ENCODE peak calls at places on chromosomes 11 and 22, in six cellular contexts. E is pancreas; S is CD8-positive, alpha-beta T cell; J is GM23338; B is adrenal gland; P is tibial nerve. U is an unnamed sample. For H3K27me3, the result is how much of the 10 kb centered on the place peaks cover.

GRCh38 chr22:20750461-20751184 is 23.3 kb upstream of the SERPIND1 start:
- DNase-seq in E (peak), S (no peak), J (no peak), B (peak), P (peak), U (peak)

GRCh38 chr22:20748082-20748481 is 25.8 kb upstream of the SERPIND1 start:
- DNase-seq in E (no peak), S (no peak), J (no peak), B (no peak), P (no peak), U (no peak)

GRCh38 chr11:32643526-32643925 is 59.9 kb downstream of the EIF3M start:
- DNase-seq in E (no peak), S (no peak), J (no peak), B (no peak), P (no peak), U (no peak)

GRCh38 chr22:37001826-37002225 is 17.4 kb downstream of the TST start:
- DNase-seq in E (no peak), S (no peak), J (no peak), B (no peak), P (no peak), U (no peak)

GRCh38 chr22:39101226-39101625 is 4.2 kb downstream of the APOBEC3H start:
- DNase-seq in E (no peak), S (no peak), J (no peak), B (no peak), P (no peak), U (no peak)

GRCh38 chr22:42412744-42413220 is 19.4 kb downstream of the NFAM1 start:
- DNase-seq in E (no peak), S (no peak), J (peak), B (no peak), P (no peak), U (no peak)

GRCh38 chr11:28470180-28470579 is 362.0 kb downstream of the METTL15 start:
- DNase-seq in E (no peak), S (no peak), J (no peak), B (no peak), P (no peak), U (no peak)

GRCh38 chr11:44611687-44612437 is 46.4 kb downstream of the CD82 start:
- DNase-seq in E (no peak), S (peak), J (no peak), B (no peak), P (no peak), U (no peak)

GRCh38 chr11:120105576-120105975 is 32.3 kb downstream of the TRIM29 start:
- DNase-seq in E (no peak), S (no peak), J (no peak), B (no peak), P (no peak), U (peak)

GRCh38 chr11:70024773-70025045 is 53.4 kb upstream of the ANO1 start:
- DNase-seq in E (no peak), S (no peak), J (no peak), B (no peak), P (no peak), U (no peak)

GRCh38 chr11:45798793-45799441 is 6.0 kb upstream of the SLC35C1 start:
- DNase-seq in E (no peak), S (no peak), J (no peak), B (no peak), P (no peak), U (no peak)

GRCh38 chr22:44686873-44687600 is 15.0 kb upstream of the PRR5 start:
- DNase-seq in E (no peak), S (no peak), J (no peak), B (no peak), P (no peak), U (no peak)

GRCh38 chr22:32747588-32747987 is 53.9 kb upstream of the TIMP3 start:
- DNase-seq in E (no peak), S (no peak), J (no peak), B (no peak), P (no peak), U (no peak)

GRCh38 chr11:66883021-66883968 is 26.4 kb downstream of the LRFN4 start:
- DNase-seq in E (peak), S (peak), J (peak), B (peak), P (no peak), U (peak)

GRCh38 chr11:104624021-104624420 is 274.2 kb downstream of the CASP12 start:
- DNase-seq in E (no peak), S (no peak), J (peak), B (no peak), P (no peak), U (no peak)

GRCh38 chr22:41768420-41768819 is 32.1 kb upstream of the CCDC134 start:
- DNase-seq in E (no peak), S (no peak), J (no peak), B (no peak), P (no peak), U (no peak)

GRCh38 chr11:29485641-29486040 is 531.2 kb downstream of the KCNA4 start:
- DNase-seq in E (no peak), S (no peak), J (no peak), B (no peak), P (no peak), U (no peak)

GRCh38 chr11:35391922-35392813 is 27.2 kb downstream of the SLC1A2 start:
- DNase-seq in E (peak), S (peak), J (peak), B (peak), P (peak), U (peak)

GRCh38 chr11:35746356-35747153 is 84.0 kb downstream of the TRIM44 start:
- DNase-seq in E (no peak), S (no peak), J (no peak), B (no peak), P (no peak), U (no peak)

GRCh38 chr11:59761985-59762384 is 6.8 kb downstream of the STX3 start:
- DNase-seq in E (no peak), S (no peak), J (no peak), B (no peak), P (no peak), U (no peak)
- H3K4me3 ChIP-seq in E (no peak), S (no peak), J (no peak), B (no peak), P (no peak), U (no peak)

GRCh38 chr11:19201737-19202605 is at the start of gene CSRP3:
- DNase-seq in E (no peak), S (no peak), J (no peak), B (no peak), P (no peak), U (no peak)
- H3K27me3 ChIP-seq in E (under half), S (under half), J (under half), B (under half), P (under half), U (under half)

DNA sequence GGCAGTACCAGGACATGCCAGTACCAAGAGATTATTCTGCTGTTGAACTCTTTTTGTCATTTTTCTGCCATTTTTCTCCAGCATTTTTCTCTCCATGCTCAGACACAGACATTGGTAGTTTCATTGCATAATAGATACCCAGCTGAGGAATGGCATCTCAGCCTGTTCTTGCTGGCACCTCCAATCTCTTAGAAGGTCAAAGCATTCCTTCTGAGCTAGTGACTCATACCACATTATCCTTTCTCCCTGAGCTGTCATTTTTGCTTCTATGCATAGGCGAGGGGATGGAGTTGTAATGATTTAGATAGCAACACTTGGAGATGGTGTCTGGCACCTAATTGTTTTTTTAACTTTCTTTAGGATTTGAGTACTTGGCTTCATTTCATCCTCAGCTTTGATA is 321.1 kb downstream of the NELL1 start:
- DNase-seq in E (no peak), S (no peak), J (no peak), B (no peak), P (no peak), U (no peak)
- H3K4me3 ChIP-seq in E (no peak), S (no peak), J (no peak), B (no peak), P (no peak), U (no peak)

GRCh38 chr22:50173221-50173982 is 2.9 kb downstream of the PANX2 start:
- DNase-seq in E (no peak), S (no peak), J (no peak), B (no peak), P (no peak), U (no peak)
- H3K27me3 ChIP-seq in E (under half), S (under half), J (under half), B (under half), P (under half), U (under half)

DNA sequence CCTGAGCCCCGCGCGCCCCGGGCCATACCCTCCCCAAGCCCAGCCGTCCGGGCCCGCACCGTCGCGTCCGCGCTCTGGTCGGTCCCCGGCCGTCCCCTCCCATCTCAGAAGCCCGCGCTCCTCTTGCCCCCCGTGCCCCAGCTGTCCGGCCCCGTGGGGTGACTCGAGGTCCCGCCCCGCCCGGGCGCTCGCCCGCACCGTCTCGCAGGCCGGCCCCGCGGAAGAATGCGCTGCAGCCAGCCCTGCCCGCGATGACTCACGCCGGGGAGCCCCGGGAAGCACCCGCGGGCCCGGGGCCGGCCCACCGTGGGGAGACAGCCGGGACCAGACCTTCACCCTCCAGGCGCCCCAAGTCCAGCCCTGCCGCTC is 275 bp upstream of the PHLDA2 start:
- DNase-seq in E (peak), S (no peak), J (no peak), B (peak), P (no peak), U (no peak)
- H3K4me3 ChIP-seq in E (peak), S (peak), J (peak), B (no peak), P (peak), U (no peak)

GRCh38 chr22:50531546-50532352 is 1.9 kb upstream of the TYMP start:
- DNase-seq in E (peak), S (no peak), J (peak), B (peak), P (peak), U (no peak)
- H3K27me3 ChIP-seq in E (under half), S (under half), J (half or more), B (under half), P (half or more), U (under half)

GRCh38 chr22:25449781-25450317 is 114.6 kb upstream of the GRK3 start:
- DNase-seq in E (no peak), S (no peak), J (no peak), B (no peak), P (no peak), U (no peak)
- H3K4me3 ChIP-seq in E (no peak), S (no peak), J (peak), B (no peak), P (no peak), U (peak)

GRCh38 chr11:108596701-108597100 is 3.1 kb upstream of the EXPH5 start:
- DNase-seq in E (no peak), S (no peak), J (no peak), B (no peak), P (no peak), U (no peak)

GRCh38 chr11:108593910-108594434 is 404 bp upstream of the EXPH5 start:
- DNase-seq in E (no peak), S (no peak), J (no peak), B (no peak), P (no peak), U (no peak)

GRCh38 chr11:108601150-108601549 is 7.6 kb upstream of the EXPH5 start:
- DNase-seq in E (no peak), S (no peak), J (no peak), B (no peak), P (no peak), U (no peak)

GRCh38 chr11:108599978-108600377 is 6.4 kb upstream of the EXPH5 start:
- DNase-seq in E (no peak), S (no peak), J (no peak), B (no peak), P (no peak), U (no peak)

DNA sequence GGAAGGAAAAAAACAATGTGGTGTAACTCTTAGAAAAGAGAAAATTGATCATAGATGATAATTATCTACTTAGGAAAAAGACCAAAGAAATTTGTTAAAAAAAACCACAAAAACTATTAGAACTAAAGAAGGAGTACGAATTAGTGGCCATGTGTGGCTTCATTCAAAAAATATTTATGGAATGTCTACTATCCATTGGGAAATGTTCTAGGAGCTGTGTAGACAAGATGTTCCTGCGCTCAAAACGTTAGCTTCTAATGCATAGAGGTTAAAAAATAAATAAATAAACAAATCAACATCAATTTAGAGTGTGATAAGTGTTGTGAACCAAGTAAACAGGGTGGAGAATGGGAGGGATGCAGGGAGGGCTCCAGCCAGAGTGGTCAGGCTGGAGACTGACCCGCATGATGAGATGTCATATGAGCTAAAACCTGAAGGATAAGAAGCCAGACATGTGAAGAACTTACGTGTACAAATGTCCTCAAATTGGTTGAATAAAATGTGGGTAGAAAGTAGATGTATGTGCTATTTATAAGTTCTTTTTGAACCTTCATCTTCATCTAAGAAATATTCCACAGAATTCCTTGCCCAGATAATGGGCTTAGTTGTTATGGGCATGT is 4.3 kb upstream of the EXPH5 start:
- DNase-seq in E (no peak), S (no peak), J (no peak), B (no peak), P (no peak), U (no peak)
- H3K27me3 ChIP-seq in E (under half), S (under half), J (under half), B (under half), P (under half), U (under half)

DNA sequence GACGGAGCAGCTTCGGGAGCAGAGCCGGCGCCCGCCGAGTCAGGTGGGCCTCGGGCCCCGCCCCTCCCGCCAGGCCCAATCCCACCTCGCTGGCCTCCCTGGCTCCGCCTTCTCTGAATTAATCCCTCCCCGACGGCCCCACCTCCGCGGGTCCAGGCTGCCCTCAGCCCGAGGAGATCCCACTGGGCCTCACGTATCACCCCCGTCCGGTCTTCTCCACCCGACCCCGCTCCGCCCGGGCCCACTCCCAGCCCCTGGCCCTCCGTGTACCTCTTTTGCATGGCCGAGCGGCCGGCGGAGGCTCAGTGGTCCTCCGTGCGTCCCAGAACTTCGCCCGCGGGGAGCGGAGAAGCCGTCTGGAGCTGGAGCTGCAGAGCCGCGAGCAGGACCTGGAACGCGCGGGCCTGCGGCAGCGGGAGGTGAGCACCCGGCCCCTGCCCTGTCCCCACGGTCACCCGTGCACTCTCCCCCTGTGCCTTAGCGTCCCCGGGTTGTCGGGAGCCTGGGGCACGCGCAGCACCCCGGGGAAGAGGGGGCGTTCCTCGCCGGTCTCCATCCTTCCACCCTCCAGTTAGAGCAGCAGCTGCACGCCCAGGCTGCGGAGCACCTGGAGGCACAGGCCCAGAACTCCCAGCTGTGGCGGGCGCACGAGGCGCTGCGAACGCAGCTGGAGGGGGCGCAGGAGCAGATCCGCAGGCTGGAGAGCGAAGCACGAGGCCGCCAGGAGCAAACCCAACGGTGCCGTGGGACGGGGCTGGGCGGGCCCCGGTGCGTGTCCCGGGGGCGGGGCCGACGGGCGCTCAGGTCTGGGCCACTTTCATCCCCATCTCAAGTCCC is 2.2 kb upstream of the CD151 start:
- DNase-seq in E (peak), S (peak), J (peak), B (peak), P (no peak), U (peak)
- H3K4me3 ChIP-seq in E (no peak), S (peak), J (peak), B (no peak), P (peak), U (peak)

DNA sequence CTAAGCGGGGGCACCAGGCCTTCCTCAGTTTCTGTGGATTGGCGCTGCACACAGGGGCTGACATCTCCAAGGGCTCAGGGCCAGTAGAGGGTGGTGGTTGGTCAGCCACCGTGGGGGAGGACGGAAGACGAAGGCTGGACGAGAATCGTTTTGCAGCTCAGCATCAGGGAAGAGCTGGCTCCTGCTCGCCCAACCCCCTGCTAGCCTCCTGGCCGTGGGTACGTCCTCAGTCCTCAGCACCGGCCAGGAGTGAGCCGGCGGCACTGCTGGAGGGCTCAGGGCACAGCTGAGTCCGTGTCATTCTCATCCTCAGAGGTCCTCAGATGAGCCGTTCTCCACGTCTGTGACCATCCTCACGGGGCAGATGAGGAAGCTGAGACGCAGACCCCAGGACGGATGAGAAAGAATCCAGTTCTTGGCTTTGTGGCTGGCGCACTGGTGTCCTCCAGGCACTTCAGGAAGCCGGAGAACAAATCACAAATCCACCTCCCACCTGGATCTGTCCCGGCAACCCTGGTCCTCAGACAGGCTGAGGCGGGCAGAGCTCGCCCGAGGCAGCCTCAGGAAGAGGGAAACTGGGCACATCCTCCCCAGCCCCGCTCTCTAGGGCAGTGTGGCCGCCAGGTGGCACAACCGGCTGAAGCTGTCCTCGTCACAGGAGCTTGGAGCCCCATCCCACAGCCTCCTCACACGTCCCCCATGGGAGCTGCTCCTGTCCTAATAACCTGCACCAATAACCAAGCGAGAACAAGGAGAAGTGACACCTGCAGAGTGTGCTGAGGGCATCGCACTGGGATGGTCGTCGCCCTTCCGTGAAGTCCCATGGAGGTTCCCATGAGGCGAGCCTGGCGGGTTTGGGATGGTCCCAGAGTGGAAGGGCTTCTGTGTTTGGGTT is 393.7 kb downstream of the BRD1 start:
- DNase-seq in E (no peak), S (peak), J (no peak), B (no peak), P (no peak), U (peak)
- H3K27me3 ChIP-seq in E (under half), S (under half), J (under half), B (under half), P (under half), U (under half)